ENCODE peak calls at places on chromosome 17, in five cellular contexts. J, F, I, E and G are unnamed samples.

GRCh38 chr17:47204722-47205418 is 4.3 kb upstream of the MYL4 start:
- DNase-seq in J (no peak), F (no peak), I (no peak), E (peak; percentile 77), G (no peak)

GRCh38 chr17:50429793-50430192 is 3.8 kb downstream of the ACSF2 start:
- DNase-seq in J (no peak), F (no peak), I (no peak), E (no peak), G (no peak)

GRCh38 chr17:3843935-3844516 is 2.0 kb downstream of the NCBP3 start:
- DNase-seq in J (peak; percentile 87), F (peak; percentile 59), I (peak; percentile 20), E (no peak), G (peak; percentile 40)

GRCh38 chr17:27153005-27153404 is 140.9 kb upstream of the WSB1 start:
- DNase-seq in J (no peak), F (no peak), I (no peak), E (no peak), G (no peak)

GRCh38 chr17:76529224-76529642 is 8.3 kb downstream of the CYGB start:
- DNase-seq in J (no peak), F (no peak), I (no peak), E (no peak), G (peak; percentile 40)

GRCh38 chr17:18190629-18191028 is 7.0 kb downstream of the ALKBH5 start:
- DNase-seq in J (no peak), F (no peak), I (no peak), E (no peak), G (no peak)

GRCh38 chr17:43018932-43019331 is 3.3 kb downstream of the VAT1 start:
- DNase-seq in J (no peak), F (no peak), I (no peak), E (no peak), G (no peak)

GRCh38 chr17:14212401-14212800 is 24.3 kb downstream of the CDRT15 start:
- DNase-seq in J (no peak), F (no peak), I (no peak), E (no peak), G (no peak)

GRCh38 chr17:49880291-49881053 is 32.6 kb upstream of the TAC4 start:
- DNase-seq in J (peak; percentile 99), F (peak; percentile 57), I (peak; percentile 96), E (no peak), G (peak; percentile 54)

GRCh38 chr17:76540381-76541300 is 797 bp downstream of the PRCD start:
- DNase-seq in J (peak; percentile 100), F (peak; percentile 73), I (peak; percentile 98), E (no peak), G (peak; percentile 95)

GRCh38 chr17:48598727-48599126 is 5.1 kb upstream of the HOXB5 start:
- DNase-seq in J (no peak), F (no peak), I (no peak), E (no peak), G (no peak)

GRCh38 chr17:35286120-35286781 is 43.4 kb downstream of the SLFN5 start:
- DNase-seq in J (no peak), F (no peak), I (no peak), E (peak; percentile 26), G (no peak)

GRCh38 chr17:3905017-3905486 is 11.2 kb downstream of the P2RX1 start:
- DNase-seq in J (no peak), F (no peak), I (no peak), E (no peak), G (no peak)

GRCh38 chr17:74750327-74751069 is 2.1 kb downstream of the NHERF1 start:
- DNase-seq in J (no peak), F (peak; percentile 93), I (no peak), E (no peak), G (no peak)

GRCh38 chr17:10091051-10091450 is 107.4 kb downstream of the GAS7 start:
- DNase-seq in J (no peak), F (no peak), I (no peak), E (no peak), G (no peak)

GRCh38 chr17:6641374-6641818 is 536 bp downstream of the TXNDC17 start:
- DNase-seq in J (no peak), F (no peak), I (no peak), E (no peak), G (no peak)

GRCh38 chr17:65278050-65278819 is 141.1 kb downstream of the RGS9 start:
- DNase-seq in J (peak; percentile 87), F (peak; percentile 70), I (peak; percentile 62), E (no peak), G (peak; percentile 58)

GRCh38 chr17:58710948-58711552 is 18.6 kb downstream of the RAD51C start:
- DNase-seq in J (no peak), F (peak; percentile 56), I (peak; percentile 21), E (no peak), G (peak; percentile 73)

GRCh38 chr17:69723316-69723715 is 308.8 kb downstream of the MAP2K6 start:
- DNase-seq in J (no peak), F (no peak), I (no peak), E (no peak), G (no peak)

GRCh38 chr17:52138350-52138749 is 20.2 kb downstream of the CA10 start:
- DNase-seq in J (no peak), F (no peak), I (no peak), E (no peak), G (no peak)

GRCh38 chr17:45428954-45429337 is 3.7 kb downstream of the ARHGAP27 start:
- DNase-seq in J (no peak), F (no peak), I (no peak), E (no peak), G (no peak)

GRCh38 chr17:59496178-59496577 is 69.2 kb upstream of the DHX40 start:
- DNase-seq in J (no peak), F (no peak), I (no peak), E (no peak), G (no peak)

GRCh38 chr17:64281962-64282752 is 19.1 kb upstream of the TEX2 start:
- DNase-seq in J (peak; percentile 68), F (peak; percentile 72), I (peak; percentile 81), E (peak; percentile 17), G (peak; percentile 87)

GRCh38 chr17:29032067-29032551 is 10.8 kb upstream of the PIPOX start:
- DNase-seq in J (no peak), F (no peak), I (no peak), E (no peak), G (no peak)

GRCh38 chr17:75876190-75876937 is 2.0 kb downstream of the TRIM47 start:
- DNase-seq in J (peak; percentile 74), F (peak; percentile 97), I (no peak), E (no peak), G (peak; percentile 40)

DNA sequence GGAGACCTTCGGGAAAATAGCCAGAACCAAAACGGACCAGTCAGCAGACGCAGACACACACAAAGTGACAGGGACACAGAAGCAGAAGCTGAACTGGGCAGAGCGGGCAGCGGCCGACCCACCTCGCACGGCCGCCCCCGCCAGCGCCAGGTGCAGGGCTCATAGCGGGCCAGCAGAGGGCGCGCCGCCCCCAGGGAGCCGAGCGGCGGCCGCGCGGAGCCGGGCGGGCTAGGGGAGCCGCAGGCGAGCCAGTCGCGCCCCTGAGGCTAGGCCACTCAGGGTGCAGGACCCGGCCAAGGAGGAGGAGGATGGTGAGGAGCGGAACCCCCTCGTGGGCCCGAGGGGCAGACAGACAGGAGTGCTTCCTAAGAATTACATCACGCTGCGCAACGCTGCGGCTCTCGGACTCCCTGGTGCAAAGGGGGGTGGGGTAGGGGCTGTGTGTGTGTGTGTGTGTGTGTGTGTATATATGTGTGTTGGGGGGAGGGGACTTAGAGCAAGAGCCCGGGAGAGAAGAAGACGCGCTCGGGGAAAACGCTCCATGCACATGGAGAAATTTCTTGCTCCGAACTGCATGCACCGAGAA is 919 bp upstream of the NOG start:
- DNase-seq in J (peak; percentile 64), F (peak; percentile 11), I (peak; percentile 86), E (no peak), G (peak; percentile 45)
- TF ChIP-seq MYC in J (no peak), F (no peak), I (no peak), E (no peak), G (no peak)

GRCh38 chr17:8138672-8139371 is 13.4 kb downstream of the PER1 start:
- DNase-seq in J (peak; percentile 93), F (peak; percentile 96), I (peak; percentile 73), E (peak; percentile 94), G (peak; percentile 98)
- H3K4me1 ChIP-seq in J (peaks cover 22% of the 10 kb centered on the region), F (peaks cover 36% of the 10 kb centered on the region), I (peaks cover 6% of the 10 kb centered on the region), E (peaks cover 7% of the 10 kb centered on the region), G (peaks cover 14% of the 10 kb centered on the region)

GRCh38 chr17:82030470-82031302 is 792 bp upstream of the RAC3 start:
- DNase-seq in J (peak; percentile 92), F (no peak), I (peak; percentile 71), E (no peak), G (peak; percentile 81)

GRCh38 chr17:82029391-82029790 is 2.1 kb upstream of the RAC3 start:
- DNase-seq in J (no peak), F (no peak), I (no peak), E (no peak), G (no peak)

GRCh38 chr17:82031885-82032627 is 578 bp downstream of the RAC3 start:
- DNase-seq in J (no peak), F (no peak), I (peak; percentile 86), E (no peak), G (no peak)

GRCh38 chr17:82029990-82030469 is 1.4 kb upstream of the RAC3 start:
- DNase-seq in J (no peak), F (no peak), I (no peak), E (no peak), G (no peak)

DNA sequence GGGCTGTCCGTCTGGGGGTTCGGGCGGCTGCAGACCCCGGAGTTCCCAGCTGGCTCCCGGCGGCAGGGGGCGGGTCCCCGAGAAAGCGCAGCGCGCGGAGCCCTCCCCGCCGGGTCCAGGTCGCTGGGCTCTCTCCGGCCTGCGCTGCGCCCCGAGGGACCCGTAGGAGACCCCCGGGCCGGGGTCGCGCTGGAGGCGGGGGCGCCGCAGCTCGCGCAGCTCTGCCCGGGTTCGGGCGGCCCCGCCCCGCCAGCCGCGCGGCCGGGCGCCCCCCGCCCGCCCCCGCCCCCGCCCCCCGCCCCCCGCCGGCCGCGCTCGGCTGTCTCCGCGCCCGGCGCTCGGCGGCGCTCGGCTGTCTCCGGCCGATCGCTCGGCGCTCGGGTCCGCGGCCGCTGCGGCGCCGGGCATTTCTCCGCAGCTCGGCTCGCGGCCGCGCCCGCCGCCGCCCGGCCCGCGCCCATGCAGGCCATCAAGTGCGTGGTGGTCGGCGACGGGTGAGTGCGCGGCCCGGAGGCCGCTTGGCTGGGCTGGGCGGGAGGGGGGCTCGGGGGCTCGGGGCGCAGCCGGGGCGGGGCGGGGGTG is at the start of gene RAC3:
- DNase-seq in J (no peak), F (no peak), I (peak; percentile 57), E (no peak), G (no peak)
- TF ChIP-seq MYC in J (no peak), F (no peak), I (no peak), E (no peak), G (no peak)

DNA sequence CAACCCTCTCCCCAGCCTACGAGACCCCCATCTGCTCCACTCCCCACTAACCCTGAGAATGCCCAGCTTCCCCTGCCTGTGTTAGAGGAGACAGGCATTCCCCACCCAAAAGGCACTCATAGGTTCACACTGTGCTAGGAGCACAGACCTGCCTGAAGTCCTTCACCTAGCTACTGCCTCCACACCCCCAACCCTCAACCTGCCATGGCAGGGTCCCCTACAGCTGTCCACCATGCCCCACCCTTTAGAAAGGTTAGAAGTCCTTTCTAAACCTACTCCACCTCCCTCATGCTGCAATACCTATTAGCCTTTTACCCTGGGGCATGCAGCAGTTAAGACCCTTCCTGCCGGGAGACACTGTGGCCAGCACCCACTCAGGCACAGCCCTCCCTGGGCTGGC is 9.1 kb downstream of the SRCIN1 start:
- DNase-seq in J (no peak), F (no peak), I (no peak), E (no peak), G (no peak)
- H3K4me1 ChIP-seq in J (peaks cover 7% of the 10 kb centered on the region), F (peaks cover 72% of the 10 kb centered on the region), I (peaks cover 18% of the 10 kb centered on the region), E (peaks cover 21% of the 10 kb centered on the region), G (no peaks in the 10 kb centered on the region)